ENCODE peak calls at places on chromosome 7, in seven cellular contexts. Y is fibroblast of lung, Z is MM.1S, O is SJSA1, V is heart right ventricle, J is A549, H is RWPE1. B is an unnamed sample.

GRCh38 chr7:101911800-101912705 is 94.6 kb downstream of the CUX1 start:
- DNase-seq in J (no peak), O (no peak), Y (no peak), Z (no peak), V (no peak), H (no peak), B (peak)

GRCh38 chr7:150473902-150474301 is 23.5 kb downstream of the GIMAP8 start:
- DNase-seq in J (no peak), O (no peak), Z (peak), H (no peak), Y (no peak), V (no peak), B (no peak)

GRCh38 chr7:33986951-33987948 is 81.9 kb downstream of the BMPER start:
- DNase-seq in Y (peak), J (peak), V (no peak), O (peak), Z (no peak), H (peak), B (peak)

GRCh38 chr7:155886391-155887173 is 74.3 kb upstream of the SHH start:
- DNase-seq in O (no peak), V (no peak), Z (no peak), H (no peak), J (no peak), Y (no peak), B (no peak)

GRCh38 chr7:98360221-98361124 is 40.4 kb downstream of the BAIAP2L1 start:
- DNase-seq in O (no peak), Y (no peak), J (peak), Z (no peak), H (no peak), V (no peak), B (no peak)

GRCh38 chr7:157900011-157900410 is 563.2 kb downstream of the DNAJB6 start:
- DNase-seq in O (no peak), H (no peak), V (no peak), J (no peak), Z (no peak), Y (no peak), B (no peak)

GRCh38 chr7:84216477-84216876 is 21.9 kb upstream of the SEMA3A start:
- DNase-seq in Y (peak), J (no peak), Z (no peak), V (no peak), H (no peak), O (no peak), B (no peak)

GRCh38 chr7:6559896-6560295 is 8.6 kb upstream of the GRID2IP start:
- DNase-seq in Z (no peak), O (no peak), V (no peak), Y (no peak), H (no peak), J (no peak), B (no peak)

GRCh38 chr7:128841961-128842673 is 11.9 kb downstream of the FLNC start:
- DNase-seq in V (no peak), Y (peak), H (no peak), O (peak), J (peak), Z (peak), B (no peak)

GRCh38 chr7:27196287-27196739 is 3.6 kb downstream of the HOXA13 start:
- DNase-seq in J (peak), V (peak), Y (peak), O (peak), H (no peak), Z (peak), B (peak)

GRCh38 chr7:28180364-28181147 is at the start of gene JAZF1:
- DNase-seq in O (peak), Y (peak), V (peak), Z (peak), H (peak), J (peak), B (no peak)

GRCh38 chr7:123865517-123866117 is 20.6 kb downstream of the HYAL4 start:
- DNase-seq in J (peak), Z (peak), H (peak), Y (peak), V (peak), O (no peak), B (peak)

GRCh38 chr7:45106820-45107219 is 4.7 kb downstream of the TBRG4 start:
- DNase-seq in O (no peak), Y (no peak), J (no peak), Z (no peak), V (no peak), H (no peak), B (no peak)

GRCh38 chr7:50658696-50659095 is 93.5 kb upstream of the DDC start:
- DNase-seq in J (no peak), Y (no peak), V (no peak), O (no peak), Z (no peak), H (no peak), B (no peak)

GRCh38 chr7:105512926-105513526 is 9.0 kb downstream of the PUS7 start:
- DNase-seq in J (no peak), H (no peak), Z (no peak), O (peak), V (no peak), Y (no peak), B (no peak)

DNA sequence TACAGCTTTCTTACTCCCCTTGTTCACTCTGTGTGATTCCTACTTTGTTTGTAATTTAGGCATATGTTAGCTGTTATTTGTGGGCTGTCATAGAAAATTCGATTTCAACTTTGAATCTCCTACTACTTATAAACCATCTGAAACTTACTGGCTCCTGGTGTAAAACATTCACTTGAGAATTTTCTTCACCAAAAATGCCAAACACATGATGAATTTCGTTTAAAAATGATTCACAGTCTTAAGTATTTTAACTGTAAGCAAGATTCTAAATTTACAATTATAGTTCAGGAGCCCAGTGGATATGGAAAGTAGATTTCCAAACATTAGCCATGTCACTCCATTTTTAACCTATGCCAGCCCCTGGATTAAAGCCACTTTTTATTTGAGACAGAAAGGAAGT is 3.1 kb downstream of the CPED1 start:
- DNase-seq in H (no peak), Z (no peak), O (no peak), V (no peak), J (no peak), Y (peak), B (no peak)
- H3K27ac ChIP-seq in H (no peak), Z (peak), O (peak), V (peak), J (no peak), Y (peak), B (no peak)

GRCh38 chr7:87215051-87215450 is 4.5 kb downstream of the TMEM243 start:
- DNase-seq in O (no peak), J (no peak), H (no peak), Z (no peak), V (no peak), Y (no peak), B (no peak)
- H3K27ac ChIP-seq in O (peak), J (no peak), H (no peak), Z (no peak), V (no peak), Y (no peak), B (no peak)

GRCh38 chr7:30470163-30470770 is 8.3 kb downstream of the NOD1 start:
- DNase-seq in V (peak), H (no peak), Y (peak), Z (no peak), O (peak), J (peak), B (no peak)

GRCh38 chr7:30472081-30472770 is 6.4 kb downstream of the NOD1 start:
- DNase-seq in Z (no peak), H (no peak), Y (no peak), V (no peak), J (no peak), O (no peak), B (no peak)

GRCh38 chr7:30471205-30471604 is 7.4 kb downstream of the NOD1 start:
- DNase-seq in Z (no peak), H (no peak), Y (no peak), V (no peak), J (no peak), O (peak), B (no peak)

GRCh38 chr7:30469303-30469702 is 9.3 kb downstream of the NOD1 start:
- DNase-seq in J (peak), O (peak), Z (no peak), Y (peak), H (peak), V (peak), B (peak)

GRCh38 chr7:30470783-30471182 is 7.8 kb downstream of the NOD1 start:
- DNase-seq in V (peak), O (peak), Z (no peak), J (peak), Y (peak), H (no peak), B (no peak)
- H3K27ac ChIP-seq in V (peak), O (peak), Z (no peak), J (peak), Y (peak), H (peak), B (peak)

GRCh38 chr7:41239596-41239995 is 463.3 kb downstream of the INHBA start:
- DNase-seq in V (no peak), O (no peak), Z (no peak), J (no peak), Y (no peak), H (no peak), B (no peak)
- H3K27ac ChIP-seq in V (no peak), O (no peak), Z (no peak), J (no peak), Y (no peak), H (no peak), B (no peak)

GRCh38 chr7:2542011-2542923 is 13.1 kb downstream of the BRAT1 start:
- DNase-seq in J (no peak), H (no peak), Y (no peak), V (no peak), O (no peak), Z (no peak), B (no peak)
- H3K27ac ChIP-seq in J (no peak), H (peak), Y (no peak), V (no peak), O (no peak), Z (no peak), B (no peak)

GRCh38 chr7:75945297-75946168 is 30.6 kb downstream of the POR start:
- DNase-seq in O (no peak), Z (no peak), Y (peak), H (no peak), V (no peak), J (peak), B (no peak)
- H3K27ac ChIP-seq in O (no peak), Z (no peak), Y (no peak), H (peak), V (peak), J (peak), B (no peak)

B was measured in AG04450.